ENCODE peak calls at places on chromosome 1, in five cellular contexts. T is A673, K is choroid plexus epithelial cell, S is AG04450, I is neural progenitor cell. A is an unnamed sample.

GRCh38 chr1:169586395-169587255 is at the start of gene F5:
- DNase-seq in T (peak; percentile 73), K (peak; percentile 72), S (peak; percentile 10), I (peak; percentile 85), A (peak; percentile 54)

GRCh38 chr1:197911172-197911856 is 5.9 kb upstream of the LHX9 start:
- DNase-seq in T (peak; percentile 14), K (no peak), S (no peak), I (peak; percentile 85), A (no peak)

GRCh38 chr1:232059726-232060360 is 433.3 kb downstream of the DISC1 start:
- DNase-seq in T (no peak), K (no peak), S (no peak), I (no peak), A (no peak)

GRCh38 chr1:231421616-231421970 is 494 bp downstream of the EGLN1 start:
- DNase-seq in T (peak; percentile 65), K (peak; percentile 54), S (no peak), I (no peak), A (no peak)

GRCh38 chr1:221723018-221723917 is 18.6 kb downstream of the DUSP10 start:
- DNase-seq in T (no peak), K (peak; percentile 50), S (no peak), I (no peak), A (peak; percentile 53)

GRCh38 chr1:40392206-40392605 is 18.7 kb downstream of the SMAP2 start:
- DNase-seq in T (peak; percentile 90), K (peak; percentile 63), S (no peak), I (peak; percentile 71), A (peak; percentile 89)

GRCh38 chr1:39087109-39087834 is 61.1 kb downstream of the NDUFS5 start:
- DNase-seq in T (peak; percentile 43), K (peak; percentile 69), S (no peak), I (no peak), A (peak; percentile 89)

GRCh38 chr1:81142099-81142776 is 658.5 kb upstream of the ADGRL2 start:
- DNase-seq in T (no peak), K (peak; percentile 74), S (no peak), I (no peak), A (peak; percentile 74)

GRCh38 chr1:180168786-180169640 is 14.3 kb downstream of the QSOX1 start:
- DNase-seq in T (peak; percentile 51), K (peak; percentile 65), S (no peak), I (peak; percentile 68), A (peak; percentile 42)

GRCh38 chr1:216820345-216820744 is 97.1 kb upstream of the ESRRG start:
- DNase-seq in T (no peak), K (peak; percentile 83), S (no peak), I (no peak), A (no peak)

GRCh38 chr1:155776414-155776813 is 80.6 kb downstream of the GON4L start:
- DNase-seq in T (peak; percentile 36), K (peak; percentile 28), S (no peak), I (no peak), A (peak; percentile 12)

GRCh38 chr1:93506140-93506539 is 58.2 kb downstream of the FNBP1L start:
- DNase-seq in T (no peak), K (no peak), S (no peak), I (no peak), A (peak; percentile 4)

GRCh38 chr1:118998171-118998570 is 10.0 kb upstream of the TBX15 start:
- DNase-seq in T (no peak), K (no peak), S (no peak), I (no peak), A (no peak)

GRCh38 chr1:66505671-66506392 is 28.1 kb upstream of the SGIP1 start:
- DNase-seq in T (no peak), K (peak; percentile 96), S (peak; percentile 71), I (no peak), A (peak; percentile 75)

GRCh38 chr1:221897312-221897711 is 155.4 kb upstream of the DUSP10 start:
- DNase-seq in T (no peak), K (peak; percentile 26), S (peak; percentile 18), I (no peak), A (peak; percentile 70)

GRCh38 chr1:85576256-85576641 is 4.3 kb upstream of the CCN1 start:
- DNase-seq in T (no peak), K (no peak), S (no peak), I (no peak), A (no peak)
- H3K4me3 ChIP-seq in T (peak overlapping the region; percentile 77), K (peak overlapping the region; percentile 85), S (peak overlapping the region; percentile 89), I (peak overlapping the region; percentile 69), A (peak overlapping the region; percentile 90)

GRCh38 chr1:7516341-7516740 is 254.8 kb upstream of the VAMP3 start:
- DNase-seq in T (no peak), K (peak; percentile 22), S (no peak), I (peak; percentile 73), A (no peak)
- TF ChIP-seq CTCF in T (peak; percentile 15), K (peak; percentile 30), S (peak; percentile 18), I (peak; percentile 32), A (no peak)

DNA sequence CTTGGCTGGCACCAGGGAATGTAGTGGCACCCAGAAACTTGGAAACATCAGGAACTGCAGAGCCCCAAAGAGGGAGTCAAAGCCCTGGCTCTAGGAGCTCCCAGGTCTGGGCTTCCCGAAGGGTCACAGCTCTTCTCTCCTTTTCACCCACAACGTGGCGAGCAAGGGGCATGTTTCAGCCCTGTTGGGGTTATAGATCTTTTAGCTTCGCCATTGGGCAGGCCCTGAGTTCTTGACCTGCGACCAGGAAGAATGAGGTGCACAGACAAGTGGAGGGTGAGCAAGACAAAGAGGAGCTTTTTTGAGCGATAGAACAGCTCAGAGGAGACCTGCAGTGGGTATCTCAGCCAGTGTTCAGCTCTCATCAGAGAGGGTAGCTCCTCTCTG is 23.6 kb upstream of the LRRC8C start:
- DNase-seq in T (no peak), K (no peak), S (no peak), I (no peak), A (no peak)
- H3K4me3 ChIP-seq in T (no peak overlapping the region), K (no peak overlapping the region), S (no peak overlapping the region), I (no peak overlapping the region), A (no peak overlapping the region)

GRCh38 chr1:4771267-4771666 is 116.9 kb downstream of the AJAP1 start:
- DNase-seq in T (no peak), K (no peak), S (no peak), I (no peak), A (no peak)

GRCh38 chr1:4770713-4771112 is 116.3 kb downstream of the AJAP1 start:
- DNase-seq in T (no peak), K (no peak), S (no peak), I (no peak), A (no peak)

GRCh38 chr1:4769516-4770280 is 115.3 kb downstream of the AJAP1 start:
- DNase-seq in T (no peak), K (no peak), S (no peak), I (no peak), A (no peak)

GRCh38 chr1:4767308-4767707 is 112.9 kb downstream of the AJAP1 start:
- DNase-seq in T (no peak), K (no peak), S (no peak), I (no peak), A (no peak)

DNA sequence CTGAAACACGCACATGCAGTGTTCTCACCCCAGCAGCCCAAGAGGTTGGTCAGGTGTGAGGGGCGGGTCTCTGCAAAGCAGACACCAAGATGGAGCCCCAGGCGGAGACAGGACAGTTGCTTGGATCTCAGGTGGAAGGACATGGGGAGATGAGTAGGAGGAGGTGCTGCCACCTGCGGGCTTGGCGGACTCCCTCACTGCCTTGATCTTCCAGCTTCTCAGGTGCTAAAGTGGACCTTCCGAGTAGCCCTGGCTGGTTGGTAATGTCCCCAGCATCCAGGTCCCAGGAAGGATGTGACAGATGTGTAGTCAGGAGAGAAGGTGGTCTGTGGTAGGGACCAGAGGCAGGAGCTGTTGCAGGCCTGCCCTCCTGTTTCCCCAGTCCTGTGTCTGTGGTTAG is 114.1 kb downstream of the AJAP1 start:
- DNase-seq in T (no peak), K (no peak), S (no peak), I (no peak), A (no peak)
- TF ChIP-seq CTCF in T (no peak), K (no peak), S (no peak), I (no peak), A (no peak)

DNA sequence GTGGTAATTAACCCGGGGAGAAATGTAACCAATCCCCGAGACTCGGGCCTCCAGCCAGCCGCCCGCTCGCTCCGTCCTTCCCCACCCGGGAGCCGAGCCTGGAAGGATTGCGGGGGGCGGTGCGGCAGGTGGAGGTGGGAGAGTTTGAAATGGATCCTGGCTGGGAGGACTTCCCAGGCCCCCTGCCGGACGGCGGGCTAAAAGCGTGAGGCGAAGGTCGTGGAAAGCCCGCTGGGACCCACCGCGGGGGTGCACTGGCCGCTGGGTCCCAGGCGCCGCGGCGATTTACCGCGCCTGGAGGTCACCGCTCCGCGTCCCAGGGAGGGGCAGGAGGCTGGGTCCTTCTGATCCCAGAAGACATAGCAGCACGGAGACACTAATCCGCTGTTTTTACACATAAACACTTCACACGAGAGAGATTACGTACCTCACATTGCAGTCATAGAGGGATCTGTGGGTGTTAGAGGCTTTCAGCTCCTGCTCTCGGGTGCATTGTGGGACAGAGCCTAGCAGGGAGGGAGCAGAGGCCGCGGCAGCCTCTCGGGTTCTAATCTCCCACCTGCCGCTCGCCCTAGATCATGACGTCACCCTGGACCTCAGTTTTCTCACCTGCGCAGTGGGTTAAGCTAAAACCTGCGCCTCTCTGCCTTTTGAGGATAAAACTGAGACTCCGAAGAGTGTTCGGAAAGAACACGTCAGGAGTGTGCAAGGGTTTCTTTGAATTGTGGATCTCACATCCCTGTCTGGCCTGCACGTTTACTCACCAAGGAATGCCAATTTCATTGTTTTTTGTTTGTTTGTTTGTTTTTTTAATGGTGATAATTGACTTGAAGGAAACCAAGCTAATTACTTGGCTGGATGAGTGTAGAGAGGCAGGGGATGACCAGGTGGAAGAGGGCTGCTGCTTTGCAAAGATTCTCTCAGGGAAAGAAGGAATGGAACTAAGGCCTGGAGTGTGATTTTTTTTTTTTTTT is 17.1 kb upstream of the TMEM9 start:
- DNase-seq in T (peak; percentile 55), K (peak; percentile 85), S (no peak), I (peak; percentile 66), A (peak; percentile 58)
- H3K4me3 ChIP-seq in T (peak overlapping the region; percentile 54), K (peak overlapping the region; percentile 51), S (peak overlapping the region; percentile 70), I (peak overlapping the region; percentile 64), A (peak overlapping the region; percentile 58)

GRCh38 chr1:243712890-243713425 is 137.1 kb downstream of the AKT3 start:
- DNase-seq in T (peak; percentile 4), K (peak; percentile 28), S (no peak), I (no peak), A (peak; percentile 19)
- TF ChIP-seq CTCF in T (peak; percentile 47), K (peak; percentile 48), S (peak; percentile 41), I (peak; percentile 35), A (peak; percentile 42)

DNA sequence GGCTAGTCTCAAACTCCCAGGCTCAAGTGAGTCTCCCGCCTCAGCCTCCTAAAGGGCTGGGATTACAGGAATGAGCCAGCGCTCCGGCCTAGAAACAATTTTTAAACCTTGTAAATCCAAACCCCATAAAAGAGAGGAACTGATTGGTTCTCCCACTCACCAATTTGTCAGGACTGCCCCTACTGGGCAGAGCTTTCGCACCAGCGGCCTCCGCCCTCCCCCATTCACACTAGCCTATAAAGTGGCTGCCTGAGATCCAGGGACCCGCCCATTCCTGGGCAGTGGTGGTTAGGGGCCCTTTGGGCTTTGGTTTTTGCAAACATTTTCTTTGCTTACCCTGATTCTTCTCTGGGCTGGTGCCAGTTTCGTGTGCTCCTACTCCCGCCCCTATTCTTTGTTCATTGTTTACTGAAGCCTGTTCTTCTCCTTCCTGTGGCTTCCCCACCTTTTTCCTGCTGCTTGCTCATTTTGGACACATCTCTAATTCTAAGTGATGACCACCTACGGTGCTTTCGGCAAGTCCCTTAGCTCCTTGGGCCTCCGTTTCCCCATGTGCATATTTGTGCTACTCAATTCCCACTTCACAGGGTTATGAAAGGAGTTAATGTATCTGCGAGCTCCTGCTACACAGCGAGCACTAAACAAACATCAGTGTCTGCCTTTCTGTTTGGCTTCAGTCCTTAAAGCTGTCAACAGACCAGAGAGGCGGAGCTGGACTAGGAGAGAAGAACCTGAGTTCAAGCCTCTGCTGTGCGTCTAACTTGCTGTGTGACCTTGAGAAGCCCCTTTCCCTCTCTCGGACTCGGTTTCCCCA is 39.8 kb upstream of the CLIC4 start:
- DNase-seq in T (peak; percentile 90), K (peak; percentile 97), S (peak; percentile 87), I (peak; percentile 90), A (peak; percentile 92)
- H3K4me3 ChIP-seq in T (no peak overlapping the region), K (peak overlapping the region; percentile 40), S (peak overlapping the region; percentile 1), I (peak overlapping the region; percentile 21), A (no peak overlapping the region)

A was measured in fibroblast of mammary gland.